ENCODE peak calls at places on chromosome 4, in four cellular contexts. Y is K562, P is HepG2, S is WTC11. B is an unnamed sample.

GRCh38 chr4:113627321-113627720 is 134.2 kb downstream of the CAMK2D start:
- DNase-seq in Y (no peak), P (no peak), S (no peak), B (no peak)

GRCh38 chr4:77152421-77152820 is 4.6 kb upstream of the CCNG2 start:
- DNase-seq in Y (no peak), P (no peak), S (no peak), B (no peak)

GRCh38 chr4:126856906-126857305 is 775.9 kb upstream of the INTU start:
- DNase-seq in Y (no peak), P (no peak), S (no peak), B (no peak)

GRCh38 chr4:85381968-85382367 is 93.0 kb upstream of the ARHGAP24 start:
- DNase-seq in Y (no peak), P (no peak), S (no peak), B (no peak)

GRCh38 chr4:78647272-78647671 is 95.7 kb downstream of the ANXA3 start:
- DNase-seq in Y (no peak), P (no peak), S (no peak), B (no peak)

GRCh38 chr4:2793920-2794706 is 1.2 kb downstream of the SH3BP2 start:
- DNase-seq in Y (peak; percentile 46), P (peak; percentile 69), S (peak; percentile 16), B (no peak)

GRCh38 chr4:88573286-88573994 is 18.8 kb upstream of the HERC3 start:
- DNase-seq in Y (no peak), P (no peak), S (no peak), B (no peak)

GRCh38 chr4:70841951-70842350 is 2.3 kb upstream of the GRSF1 start:
- DNase-seq in Y (no peak), P (no peak), S (no peak), B (no peak)

GRCh38 chr4:119731146-119731742 is 102.6 kb upstream of the PDE5A start:
- DNase-seq in Y (no peak), P (no peak), S (no peak), B (no peak)

GRCh38 chr4:115113382-115114106 is at the start of gene NDST4:
- DNase-seq in Y (no peak), P (no peak), S (no peak), B (no peak)

GRCh38 chr4:186149872-186150271 is 41.5 kb upstream of the CYP4V2 start:
- DNase-seq in Y (peak; percentile 58), P (peak; percentile 39), S (no peak), B (no peak)
- TF ChIP-seq HMGXB4 in Y (no peak), P (no peak), S (no peak), B (no peak)

GRCh38 chr4:83281326-83281725 is 3.3 kb downstream of the COQ2 start:
- DNase-seq in Y (no peak), P (no peak), S (no peak), B (no peak)
- TF ChIP-seq HMGXB4 in Y (no peak), P (no peak), S (no peak), B (no peak)

DNA sequence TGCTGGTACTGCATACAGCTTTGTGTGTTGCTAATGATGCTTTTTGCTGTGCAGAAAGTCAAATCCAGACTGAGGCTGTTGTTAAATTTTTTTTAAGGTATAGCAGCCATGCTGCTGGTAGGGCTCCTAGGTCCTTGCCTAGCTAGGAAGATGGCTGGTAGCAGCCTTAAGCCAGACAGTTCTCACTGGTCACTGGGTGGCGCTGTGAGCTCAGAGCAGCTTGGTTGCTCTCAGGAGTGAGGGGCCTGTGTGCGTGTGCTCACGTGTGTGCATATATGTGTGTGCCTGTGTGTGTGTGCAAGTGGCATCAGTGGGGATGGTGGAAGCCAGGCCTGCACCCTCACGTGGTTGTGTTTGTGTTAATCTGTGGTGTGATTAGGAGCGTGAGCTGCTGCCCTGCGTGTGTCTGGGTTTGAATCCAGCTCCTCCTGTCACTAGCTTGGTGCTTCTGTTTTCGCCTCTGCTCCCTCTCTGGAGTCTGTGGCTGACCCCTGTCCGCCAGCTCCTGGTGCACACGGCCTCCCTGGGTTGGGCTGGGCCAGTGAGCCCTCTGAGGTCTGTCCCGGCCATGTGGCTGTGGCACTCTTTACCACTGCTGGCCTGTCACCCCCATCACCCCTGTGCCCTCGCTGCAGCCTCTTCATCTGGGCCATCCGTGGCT is 46.1 kb downstream of the SORCS2 start:
- DNase-seq in Y (peak; percentile 16), P (no peak), S (peak; percentile 45), B (peak; percentile 29)
- TF ChIP-seq HMGXB4 in Y (no peak), P (no peak), S (no peak), B (no peak)

DNA sequence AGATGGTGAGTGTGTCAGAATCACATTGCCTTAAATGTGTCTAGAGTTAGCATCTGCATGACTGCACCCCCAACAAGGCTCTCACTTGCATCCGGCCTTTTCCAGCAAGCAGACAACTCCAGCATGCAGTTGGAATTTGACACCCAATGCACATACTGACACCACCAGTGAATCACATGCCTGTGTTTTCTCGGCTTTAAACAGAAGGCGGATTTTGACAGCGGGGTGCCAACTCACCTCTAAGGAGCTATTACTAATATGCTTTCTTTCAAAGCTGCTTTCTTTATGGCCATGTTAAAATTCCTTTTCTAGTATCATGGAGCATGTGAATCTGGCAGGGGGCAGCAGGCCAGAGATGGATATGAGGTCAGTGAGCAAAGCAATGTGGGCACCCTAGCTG is 78.0 kb upstream of the CLNK start:
- DNase-seq in Y (no peak), P (no peak), S (no peak), B (no peak)
- TF ChIP-seq HMGXB4 in Y (no peak), P (no peak), S (no peak), B (no peak)

DNA sequence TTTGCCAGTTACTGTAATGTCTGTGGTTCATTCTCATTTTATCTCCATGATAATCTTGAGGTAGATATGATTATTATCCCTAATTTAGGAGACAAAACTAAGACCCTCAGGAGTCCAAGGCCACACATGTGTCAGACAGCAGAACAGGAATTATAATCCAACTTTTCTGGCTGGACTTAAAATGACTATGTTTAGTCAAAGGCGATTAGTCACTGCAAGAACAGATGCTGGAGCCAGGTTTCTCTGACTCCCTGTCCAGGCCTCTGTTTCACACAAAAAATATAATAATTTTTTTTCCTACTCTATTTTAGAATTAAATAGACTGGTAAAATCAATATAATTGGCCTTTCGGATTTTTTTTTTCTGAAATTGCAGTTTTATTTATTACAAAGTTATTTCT is 56.7 kb upstream of the TMEM131L start:
- DNase-seq in Y (peak; percentile 53), P (no peak), S (no peak), B (no peak)
- TF ChIP-seq HMGXB4 in Y (no peak), P (no peak), S (no peak), B (no peak)

DNA sequence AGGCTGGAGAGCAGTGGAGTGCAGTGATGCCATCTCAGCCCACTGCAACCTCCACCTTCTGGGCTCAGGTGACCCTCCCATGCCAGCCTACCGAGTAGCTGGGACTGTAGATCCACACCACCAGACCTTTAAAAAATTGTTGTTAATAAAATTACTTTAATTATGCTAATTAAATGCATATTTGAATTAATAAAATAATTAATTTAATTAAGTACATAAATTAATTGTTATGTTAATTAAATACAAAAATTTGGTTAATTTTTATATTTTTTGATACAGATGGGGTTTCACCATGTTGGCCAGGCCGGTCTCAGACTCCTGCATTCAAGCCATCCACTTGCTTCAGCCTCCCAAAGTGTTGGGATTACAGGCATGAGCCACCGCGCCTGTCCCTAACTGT is 12.6 kb upstream of the RAPGEF2 start:
- DNase-seq in Y (no peak), P (no peak), S (no peak), B (no peak)
- TF ChIP-seq HMGXB4 in Y (no peak), P (no peak), S (no peak), B (no peak)